ENCODE peak calls at places on chromosomes 16 and 17, in nine cellular contexts. R is right cardiac atrium, G is GM04503, J is NCI-H510A treated with DMSO at 0.1 percent for 48 hours, P is cardiac muscle cell, F is hypothalamus, Z is non-pigmented ciliary epithelial cell, T is T-cell, M is iPS-NIHi11. L is an unnamed sample.

GRCh38 chr17:48555183-48555615 is 10.3 kb upstream of the HOXB2 start:
- DNase-seq in R (no peak), G (peak; percentile 71), J (peak; percentile 88), P (peak; percentile 88), F (no peak), Z (peak; percentile 17), T (no peak), M (no peak), L (no peak)

GRCh38 chr16:66081967-66082366 is 284.5 kb upstream of the CDH5 start:
- DNase-seq in R (no peak), G (no peak), J (no peak), P (peak; percentile 29), F (no peak), Z (peak; percentile 67), T (no peak), M (peak; percentile 46), L (no peak)

GRCh38 chr17:42873321-42873720 is 22.3 kb downstream of the AOC3 start:
- DNase-seq in R (no peak), G (no peak), J (no peak), P (no peak), F (no peak), Z (no peak), T (no peak), M (no peak), L (no peak)

GRCh38 chr17:8650119-8650499 is 19.6 kb upstream of the MYH10 start:
- DNase-seq in R (no peak), G (no peak), J (no peak), P (no peak), F (no peak), Z (no peak), T (no peak), M (no peak), L (no peak)

GRCh38 chr17:41928693-41929251 is 1.6 kb upstream of the ODAD4 start:
- DNase-seq in R (no peak), G (no peak), J (no peak), P (no peak), F (no peak), Z (no peak), T (no peak), M (no peak), L (no peak)

GRCh38 chr16:85557976-85558589 is 55.0 kb upstream of the GSE1 start:
- DNase-seq in R (peak; percentile 23), G (no peak), J (peak; percentile 80), P (no peak), F (no peak), Z (no peak), T (no peak), M (no peak), L (peak; percentile 20)

GRCh38 chr17:7897090-7897489 is 8.5 kb downstream of the CHD3 start:
- DNase-seq in R (no peak), G (no peak), J (no peak), P (no peak), F (no peak), Z (no peak), T (no peak), M (no peak), L (no peak)

GRCh38 chr16:19242987-19243386 is 42.5 kb upstream of the CLEC19A start:
- DNase-seq in R (no peak), G (no peak), J (peak; percentile 77), P (no peak), F (no peak), Z (no peak), T (no peak), M (no peak), L (no peak)

GRCh38 chr16:22962905-22963304 is 148.9 kb downstream of the HS3ST2 start:
- DNase-seq in R (no peak), G (no peak), J (no peak), P (no peak), F (no peak), Z (no peak), T (no peak), M (no peak), L (no peak)